ENCODE peak calls at places on chromosomes 3 and 15, in ten cellular contexts. X, V, E, K, F, W, O, L, J and R are unnamed samples.
A peak's percentile ranks its signal among the peaks of the same experiment; 100 is the strongest.

GRCh38 chr15:68693071-68693470 is 114.3 kb downstream of the CORO2B start:
- DNase-seq in X (no peak), V (no peak), E (no peak), K (no peak), F (no peak), W (no peak), O (no peak), L (no peak), J (no peak), R (no peak)

GRCh38 chr15:65095011-65095746 is 18.6 kb downstream of the KBTBD13 start:
- DNase-seq in X (peak; percentile 68), V (no peak), E (no peak), K (no peak), F (no peak), W (no peak), O (no peak), L (no peak), J (no peak), R (peak; percentile 87)

GRCh38 chr3:129775870-129776269 is 117.6 kb downstream of the TMCC1 start:
- DNase-seq in X (no peak), V (no peak), E (no peak), K (no peak), F (no peak), W (no peak), O (no peak), L (no peak), J (no peak), R (no peak)

GRCh38 chr3:142165194-142165593 is 15.8 kb upstream of the TFDP2 start:
- DNase-seq in X (no peak), V (no peak), E (no peak), K (peak; percentile 44), F (no peak), W (no peak), O (no peak), L (no peak), J (no peak), R (no peak)

GRCh38 chr3:32453346-32453745 is 49.3 kb downstream of the CMTM6 start:
- DNase-seq in X (no peak), V (no peak), E (no peak), K (no peak), F (no peak), W (no peak), O (no peak), L (no peak), J (no peak), R (no peak)

GRCh38 chr15:79898369-79898768 is 1.6 kb upstream of the MTHFS start:
- DNase-seq in X (no peak), V (no peak), E (no peak), K (no peak), F (no peak), W (no peak), O (no peak), L (no peak), J (no peak), R (no peak)

GRCh38 chr15:52438047-52438446 is 90.6 kb downstream of the MYO5A start:
- DNase-seq in X (no peak), V (no peak), E (no peak), K (peak; percentile 64), F (no peak), W (no peak), O (no peak), L (no peak), J (no peak), R (no peak)

GRCh38 chr3:30103186-30103585 is 503.2 kb upstream of the TGFBR2 start:
- DNase-seq in X (no peak), V (no peak), E (no peak), K (no peak), F (no peak), W (no peak), O (no peak), L (no peak), J (no peak), R (no peak)

GRCh38 chr3:98561727-98562521 is 30.1 kb downstream of the GPR15 start:
- DNase-seq in X (no peak), V (no peak), E (no peak), K (peak; percentile 50), F (no peak), W (no peak), O (no peak), L (no peak), J (no peak), R (no peak)

GRCh38 chr3:43348852-43349574 is 62.7 kb downstream of the SNRK start:
- DNase-seq in X (no peak), V (no peak), E (no peak), K (no peak), F (no peak), W (no peak), O (no peak), L (no peak), J (no peak), R (no peak)

GRCh38 chr3:120093119-120093922 is 926 bp downstream of the GSK3B start:
- DNase-seq in X (no peak), V (no peak), E (no peak), K (peak; percentile 73), F (no peak), W (peak; percentile 8), O (peak; percentile 14), L (no peak), J (no peak), R (no peak)

GRCh38 chr15:101170568-101171350 is 81.1 kb downstream of the CHSY1 start:
- DNase-seq in X (peak; percentile 87), V (no peak), E (peak; percentile 73), K (peak; percentile 78), F (peak; percentile 81), W (no peak), O (no peak), L (no peak), J (no peak), R (peak; percentile 84)

GRCh38 chr15:63500265-63501250 is 3.8 kb upstream of the USP3 start:
- DNase-seq in X (no peak), V (no peak), E (no peak), K (peak; percentile 72), F (no peak), W (no peak), O (no peak), L (peak; percentile 17), J (no peak), R (no peak)

GRCh38 chr3:10173926-10174435 is 9.3 kb downstream of the IRAK2 start:
- DNase-seq in X (peak; percentile 95), V (peak; percentile 63), E (peak; percentile 68), K (peak; percentile 32), F (peak; percentile 95), W (no peak), O (no peak), L (peak; percentile 43), J (no peak), R (peak; percentile 82)

DNA sequence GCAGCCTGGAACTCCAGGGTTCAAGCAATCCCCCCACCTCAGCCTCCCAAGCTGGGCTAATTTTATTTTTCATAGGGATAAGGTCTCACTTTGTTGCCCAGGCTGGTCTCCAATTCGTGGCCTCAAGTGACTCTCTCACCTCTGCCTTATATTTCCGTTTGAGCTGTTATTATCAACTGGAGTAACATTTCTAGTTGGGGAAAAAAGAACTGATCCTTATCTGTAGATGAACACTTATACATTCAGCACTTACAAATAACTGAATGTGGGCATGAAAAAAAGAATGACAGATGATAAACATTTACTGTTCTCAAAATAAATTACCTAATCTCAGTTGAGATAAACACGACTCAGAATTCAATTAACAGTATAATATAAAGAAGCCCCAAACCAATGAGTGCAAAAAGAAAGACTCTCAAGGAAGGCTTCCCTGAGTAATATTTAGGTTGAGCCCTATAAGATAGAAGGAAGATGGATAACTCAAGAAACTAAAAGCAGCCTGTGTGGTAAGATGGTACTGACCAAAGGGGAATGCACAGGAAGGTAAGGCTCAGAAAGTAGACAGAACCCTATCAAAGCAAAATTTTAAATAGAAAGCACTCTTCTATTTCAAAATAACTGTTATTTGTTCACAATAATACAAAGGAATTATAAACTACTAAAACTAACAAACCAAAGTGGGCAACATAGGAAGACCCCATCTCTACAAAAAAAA is 11.8 kb downstream of the UBE3A start:
- DNase-seq in X (no peak), V (no peak), E (no peak), K (no peak), F (no peak), W (no peak), O (no peak), L (no peak), J (no peak), R (no peak)
- H3K9me3 ChIP-seq in X (no peaks in the 10 kb centered on the region), V (no peaks in the 10 kb centered on the region), E (no peaks in the 10 kb centered on the region), K (no peaks in the 10 kb centered on the region), F (no peaks in the 10 kb centered on the region), W (no peaks in the 10 kb centered on the region), O (no peaks in the 10 kb centered on the region), L (no peaks in the 10 kb centered on the region), J (peaks cover 27% of the 10 kb centered on the region), R (no peaks in the 10 kb centered on the region)

GRCh38 chr15:70490838-70491155 is 272.6 kb downstream of the UACA start:
- DNase-seq in X (no peak), V (no peak), E (no peak), K (no peak), F (peak; percentile 44), W (no peak), O (no peak), L (no peak), J (no peak), R (no peak)
- H3K4me1 ChIP-seq in X (peaks cover 18% of the 10 kb centered on the region), V (no peaks in the 10 kb centered on the region), E (no peaks in the 10 kb centered on the region), K (peaks cover 58% of the 10 kb centered on the region), F (no peaks in the 10 kb centered on the region), W (peaks cover 86% of the 10 kb centered on the region), O (no peaks in the 10 kb centered on the region), L (peaks cover 72% of the 10 kb centered on the region), J (peaks cover 67% of the 10 kb centered on the region), R (no peaks in the 10 kb centered on the region)

DNA sequence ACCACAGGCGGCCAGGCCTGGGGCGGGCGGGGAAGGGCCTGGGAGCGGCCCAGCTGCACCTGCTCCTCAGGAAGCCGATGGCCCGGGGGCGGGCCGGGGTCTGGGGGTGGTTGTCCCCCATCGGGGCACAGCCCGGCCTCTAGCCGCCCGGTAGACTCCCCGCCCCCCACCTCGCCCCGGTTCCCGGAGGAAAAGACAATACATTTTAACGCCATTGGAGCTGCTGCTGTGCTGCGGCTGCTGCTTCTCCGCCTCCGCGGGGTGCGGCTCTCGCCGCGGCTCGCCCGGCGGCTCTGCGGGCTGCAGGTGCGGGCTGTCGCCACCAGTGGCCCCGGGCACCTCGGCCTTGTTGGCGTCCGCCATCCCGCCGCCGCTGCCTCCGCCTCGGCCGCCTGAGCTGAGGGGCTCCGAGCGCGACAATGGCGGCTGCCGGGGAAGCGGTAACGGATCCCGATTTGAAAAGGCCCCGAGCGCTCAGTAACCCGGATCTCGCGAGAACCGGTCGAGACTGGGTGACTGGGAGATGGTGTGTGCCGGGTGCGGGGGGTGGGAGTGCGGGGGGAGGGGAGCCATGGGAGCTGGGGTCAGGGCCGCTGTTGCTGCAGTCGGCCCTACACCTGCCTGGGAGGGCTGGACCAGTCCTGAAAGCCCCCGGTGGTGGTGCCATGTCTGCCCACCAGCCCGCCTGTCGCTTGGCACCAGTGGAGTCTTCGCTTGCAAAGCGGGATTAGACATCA is at the start of gene MYEF2:
- DNase-seq in X (peak; percentile 83), V (peak; percentile 61), E (peak; percentile 55), K (peak; percentile 50), F (peak; percentile 84), W (peak; percentile 54), O (peak; percentile 39), L (peak; percentile 0), J (no peak), R (peak; percentile 83)
- H3K27ac ChIP-seq in X (peak within 1 kb of the TSS; percentile 96), V (peak within 1 kb of the TSS; percentile 60), E (no peak within 1 kb of the TSS), K (no peak within 1 kb of the TSS), F (peak within 1 kb of the TSS; percentile 88), W (peak within 1 kb of the TSS; percentile 15), O (peak within 1 kb of the TSS; percentile 72), L (no peak within 1 kb of the TSS), J (peak within 1 kb of the TSS; percentile 88), R (peak within 1 kb of the TSS; percentile 94)

DNA sequence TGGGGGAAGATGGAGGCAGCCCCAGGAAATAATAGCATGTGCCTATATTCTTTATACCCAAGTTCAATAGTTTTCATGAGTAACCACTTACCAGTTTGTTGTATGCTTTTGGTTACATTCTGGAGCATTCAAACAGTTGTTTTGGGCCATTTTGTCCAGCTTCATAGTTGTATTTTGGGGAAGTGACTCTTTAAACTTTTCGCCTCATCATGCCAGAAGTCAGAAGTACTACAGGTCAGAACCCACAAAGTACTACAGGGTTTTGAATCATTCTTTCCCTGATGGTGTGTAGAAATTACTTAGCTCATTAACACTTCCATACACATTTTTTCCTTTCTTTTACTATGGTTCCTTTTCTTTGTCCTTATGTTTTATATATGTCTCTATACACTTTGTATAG is 210.6 kb downstream of the ARPP21 start:
- DNase-seq in X (no peak), V (no peak), E (no peak), K (no peak), F (no peak), W (no peak), O (no peak), L (no peak), J (no peak), R (no peak)
- H3K9me3 ChIP-seq in X (no peaks in the 10 kb centered on the region), V (no peaks in the 10 kb centered on the region), E (no peaks in the 10 kb centered on the region), K (no peaks in the 10 kb centered on the region), F (no peaks in the 10 kb centered on the region), W (no peaks in the 10 kb centered on the region), O (no peaks in the 10 kb centered on the region), L (no peaks in the 10 kb centered on the region), J (no peaks in the 10 kb centered on the region), R (no peaks in the 10 kb centered on the region)